ENCODE peak calls at places on chromosome 18, in ten cellular contexts. P, Z, O, L, Y, T, G, H, W and M are unnamed samples.

GRCh38 chr18:73279499-73279898 is 411.7 kb upstream of the NETO1 start:
- DNase-seq in Y (no peak), H (no peak), O (no peak), P (no peak), G (no peak), L (no peak), Z (no peak), T (no peak), W (no peak), M (no peak)

GRCh38 chr18:8783335-8783993 is 78.1 kb downstream of the MTCL1 start:
- DNase-seq in H (no peak), Y (no peak), L (no peak), G (no peak), Z (no peak), T (no peak), W (no peak), P (no peak), O (no peak), M (no peak)

GRCh38 chr18:63470751-63471150 is 6.0 kb upstream of the SERPINB5 start:
- DNase-seq in Y (no peak), P (no peak), W (no peak), Z (no peak), T (no peak), O (no peak), G (no peak), H (no peak), L (no peak), M (no peak)

GRCh38 chr18:59865241-59865986 is 34.4 kb upstream of the PMAIP1 start:
- DNase-seq in W (no peak), P (no peak), Z (no peak), H (no peak), G (no peak), O (no peak), Y (no peak), T (no peak), L (no peak), M (no peak)

GRCh38 chr18:42480521-42480920 is 525.5 kb downstream of the PIK3C3 start:
- DNase-seq in G (no peak), Z (no peak), L (no peak), H (no peak), W (no peak), O (no peak), P (no peak), Y (no peak), T (no peak), M (no peak)

GRCh38 chr18:24546304-24546703 is 85.9 kb downstream of the HRH4 start:
- DNase-seq in Z (no peak), W (no peak), O (no peak), T (no peak), Y (no peak), G (no peak), P (no peak), L (no peak), H (no peak), M (no peak)

GRCh38 chr18:50444539-50444938 is 69.7 kb downstream of the SKA1 start:
- DNase-seq in T (no peak), G (no peak), L (no peak), Z (no peak), O (no peak), P (no peak), H (no peak), W (no peak), Y (no peak), M (no peak)

GRCh38 chr18:58005036-58005435 is 39.0 kb upstream of the NEDD4L start:
- DNase-seq in T (no peak), G (no peak), L (no peak), Z (no peak), O (no peak), H (no peak), W (no peak), Y (no peak), P (peak; percentile 13), M (peak; percentile 75)

DNA sequence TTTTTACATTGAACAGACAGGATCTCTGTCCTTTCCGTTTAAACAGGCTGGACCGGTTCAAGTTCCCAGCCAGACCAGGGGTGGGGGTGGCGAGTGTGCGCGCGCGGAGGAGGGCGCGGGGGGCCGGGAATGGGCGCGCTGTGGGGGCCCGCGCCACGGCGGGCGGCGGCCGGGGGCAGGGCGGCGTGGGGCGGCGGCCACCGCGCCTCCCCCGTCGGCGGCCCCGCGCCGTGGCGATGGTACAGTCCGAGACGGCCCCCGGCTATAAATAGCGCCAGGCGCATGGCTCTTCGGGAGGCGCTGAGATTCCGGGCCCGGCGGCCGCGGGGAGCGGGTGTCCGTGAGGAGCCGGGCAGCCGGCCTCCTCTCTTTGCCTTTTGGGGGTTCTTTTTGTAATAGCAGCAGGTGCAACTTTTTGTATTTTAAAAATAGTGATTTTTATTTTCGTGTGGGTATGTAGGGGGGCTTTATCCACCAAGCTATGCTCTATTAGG is 434 bp upstream of the CELF4 start:
- DNase-seq in P (peak; percentile 41), H (no peak), T (no peak), G (no peak), O (peak; percentile 86), Z (no peak), W (no peak), Y (no peak), L (no peak), M (peak; percentile 72)
- H3K4me3 ChIP-seq in P (peak overlapping the region; percentile 61), H (no peak overlapping the region), T (peak overlapping the region; percentile 82), G (no peak overlapping the region), O (peak overlapping the region; percentile 81), Z (no peak overlapping the region), W (no peak overlapping the region), Y (no peak overlapping the region), L (peak overlapping the region; percentile 33), M (peak overlapping the region; percentile 55)

DNA sequence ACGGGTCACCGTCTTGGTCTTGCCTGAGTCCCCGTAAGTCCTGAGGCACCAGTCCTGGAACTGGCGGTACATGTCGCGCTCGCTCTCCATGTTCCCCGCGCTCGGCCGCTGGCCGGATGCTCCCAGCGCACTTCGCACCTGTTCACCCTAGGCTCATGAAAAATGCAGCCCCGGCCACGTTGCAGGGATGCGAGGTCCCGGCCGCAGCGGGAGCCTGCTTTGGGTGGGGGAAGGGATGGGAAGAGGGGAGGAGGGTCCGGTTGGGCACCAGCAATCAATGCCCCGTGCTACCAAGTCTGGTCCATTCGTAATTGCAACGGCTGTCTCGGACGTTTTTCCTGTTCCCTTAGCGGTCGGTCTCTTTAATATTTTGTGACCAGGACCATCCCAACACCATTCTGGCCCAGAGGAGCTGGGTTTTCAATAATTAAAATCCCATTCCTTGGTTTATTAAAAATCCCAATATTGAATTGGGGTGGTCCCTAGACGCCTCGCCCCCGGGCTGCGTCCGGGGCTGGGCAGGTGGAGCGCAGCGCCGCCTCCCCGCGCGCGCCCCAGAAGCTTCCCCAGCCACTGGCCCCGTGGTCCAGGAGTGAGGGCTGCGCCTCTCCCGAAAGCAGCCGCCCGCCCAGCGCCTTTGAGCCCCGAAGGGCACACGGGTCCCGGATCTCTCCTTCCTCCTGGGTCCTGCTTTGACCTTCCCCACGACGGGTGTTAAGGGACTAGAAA is 1.4 kb downstream of the NOL4 start:
- DNase-seq in G (no peak), Z (no peak), P (no peak), H (no peak), W (no peak), L (no peak), T (no peak), O (peak; percentile 65), Y (no peak), M (peak; percentile 10)
- H3K4me3 ChIP-seq in G (no peak overlapping the region), Z (peak overlapping the region; percentile 53), P (peak overlapping the region; percentile 12), H (no peak overlapping the region), W (no peak overlapping the region), L (peak overlapping the region; percentile 23), T (peak overlapping the region; percentile 77), O (peak overlapping the region; percentile 71), Y (no peak overlapping the region), M (peak overlapping the region; percentile 49)

GRCh38 chr18:77001979-77002378 is 130.6 kb downstream of the MBP start:
- DNase-seq in W (no peak), T (no peak), O (no peak), P (no peak), G (no peak), Y (no peak), L (no peak), H (no peak), Z (no peak), M (no peak)

GRCh38 chr18:77002496-77002895 is 130.1 kb downstream of the MBP start:
- DNase-seq in G (no peak), W (no peak), Z (no peak), L (no peak), Y (no peak), T (no peak), P (no peak), O (no peak), H (no peak), M (no peak)

GRCh38 chr18:77001041-77001440 is 131.5 kb downstream of the MBP start:
- DNase-seq in T (no peak), P (no peak), L (no peak), G (no peak), Z (no peak), Y (no peak), W (no peak), H (no peak), O (no peak), M (no peak)

GRCh38 chr18:76999077-76999476 is 133.5 kb downstream of the MBP start:
- DNase-seq in T (no peak), G (no peak), L (no peak), Y (no peak), O (no peak), P (no peak), Z (no peak), W (no peak), H (no peak), M (no peak)

GRCh38 chr18:77000527-77000926 is 132.1 kb downstream of the MBP start:
- DNase-seq in P (peak; percentile 24), W (peak; percentile 17), T (no peak), Z (peak; percentile 46), L (peak; percentile 65), Y (peak; percentile 35), H (peak; percentile 30), O (peak; percentile 64), G (no peak), M (peak; percentile 76)
- H3K4me3 ChIP-seq in P (peak overlapping the region; percentile 39), W (no peak overlapping the region), T (peak overlapping the region; percentile 56), Z (no peak overlapping the region), L (no peak overlapping the region), Y (peak overlapping the region; percentile 33), H (no peak overlapping the region), O (no peak overlapping the region), G (no peak overlapping the region), M (peak overlapping the region; percentile 41)

GRCh38 chr18:36446059-36446458 is 148.5 kb downstream of the FHOD3 start:
- DNase-seq in G (no peak), O (no peak), T (no peak), W (no peak), Z (no peak), Y (no peak), P (no peak), H (no peak), L (no peak), M (no peak)

GRCh38 chr18:36440614-36441013 is 143.1 kb downstream of the FHOD3 start:
- DNase-seq in O (no peak), T (no peak), G (no peak), Y (no peak), H (no peak), Z (no peak), P (peak; percentile 88), L (no peak), W (no peak), M (peak; percentile 31)

GRCh38 chr18:36442717-36443116 is 145.2 kb downstream of the FHOD3 start:
- DNase-seq in Z (no peak), L (no peak), Y (no peak), T (no peak), O (no peak), G (no peak), P (no peak), W (no peak), H (no peak), M (no peak)

GRCh38 chr18:36441426-36441870 is 143.9 kb downstream of the FHOD3 start:
- DNase-seq in H (no peak), Y (no peak), W (no peak), T (no peak), P (peak; percentile 62), Z (no peak), G (no peak), O (no peak), L (no peak), M (no peak)

GRCh38 chr18:36441872-36442271 is 144.4 kb downstream of the FHOD3 start:
- DNase-seq in O (no peak), T (no peak), H (no peak), G (no peak), Y (no peak), Z (peak; percentile 34), P (peak; percentile 94), W (no peak), L (peak; percentile 45), M (peak; percentile 28)
- H3K4me3 ChIP-seq in O (no peak overlapping the region), T (peak overlapping the region; percentile 56), H (no peak overlapping the region), G (no peak overlapping the region), Y (no peak overlapping the region), Z (no peak overlapping the region), P (no peak overlapping the region), W (no peak overlapping the region), L (no peak overlapping the region), M (no peak overlapping the region)